ENCODE peak calls at places on chromosomes 11 and 22, in nine cellular contexts. One of them, this sample, is unnamed.

GRCh38 chr11:134272381-134273316 is 3.5 kb upstream of the GLB1L3 start:
- DNase-seq in transverse colon: no peak
- DNase-seq in upper lobe of left lung: peak; percentile 54
- DNase-seq in prostate gland: no peak
- DNase-seq in stomach: no peak
- DNase-seq in HepG2: peak; percentile 87
- DNase-seq in spleen: no peak
- DNase-seq in endothelial cell of umbilical vein: no peak
- DNase-seq in GM12878: no peak
- DNase-seq in this sample: peak; percentile 10

GRCh38 chr11:59553323-59553722 is 42.0 kb downstream of the OR4D9 start:
- DNase-seq in stomach: no peak
- DNase-seq in transverse colon: no peak
- DNase-seq in upper lobe of left lung: no peak
- DNase-seq in endothelial cell of umbilical vein: no peak
- DNase-seq in GM12878: no peak
- DNase-seq in prostate gland: no peak
- DNase-seq in spleen: no peak
- DNase-seq in HepG2: no peak
- DNase-seq in this sample: no peak

GRCh38 chr22:49055406-49055805 is 772.3 kb downstream of the BRD1 start:
- DNase-seq in upper lobe of left lung: no peak
- DNase-seq in stomach: no peak
- DNase-seq in spleen: no peak
- DNase-seq in HepG2: no peak
- DNase-seq in transverse colon: no peak
- DNase-seq in endothelial cell of umbilical vein: no peak
- DNase-seq in GM12878: no peak
- DNase-seq in prostate gland: no peak
- DNase-seq in this sample: no peak

GRCh38 chr11:75347781-75348613 is 3.5 kb downstream of the ARRB1 start:
- DNase-seq in endothelial cell of umbilical vein: peak; percentile 94
- DNase-seq in upper lobe of left lung: no peak
- DNase-seq in transverse colon: no peak
- DNase-seq in GM12878: no peak
- DNase-seq in prostate gland: no peak
- DNase-seq in stomach: no peak
- DNase-seq in HepG2: peak; percentile 64
- DNase-seq in spleen: no peak
- DNase-seq in this sample: no peak

GRCh38 chr11:113875414-113876073 is at the start of gene USP28:
- DNase-seq in upper lobe of left lung: peak; percentile 99
- DNase-seq in transverse colon: peak; percentile 98
- DNase-seq in GM12878: peak; percentile 68
- DNase-seq in stomach: peak; percentile 97
- DNase-seq in prostate gland: peak; percentile 96
- DNase-seq in endothelial cell of umbilical vein: peak; percentile 95
- DNase-seq in spleen: peak; percentile 99
- DNase-seq in HepG2: peak; percentile 89
- DNase-seq in this sample: peak; percentile 92

GRCh38 chr22:46055851-46056168 is 78.8 kb upstream of the WNT7B start:
- DNase-seq in GM12878: no peak
- DNase-seq in HepG2: no peak
- DNase-seq in stomach: no peak
- DNase-seq in prostate gland: no peak
- DNase-seq in upper lobe of left lung: no peak
- DNase-seq in transverse colon: no peak
- DNase-seq in endothelial cell of umbilical vein: no peak
- DNase-seq in spleen: no peak
- DNase-seq in this sample: no peak

GRCh38 chr11:3840289-3840869 is 380 bp downstream of the RHOG start:
- DNase-seq in transverse colon: peak; percentile 27
- DNase-seq in HepG2: no peak
- DNase-seq in endothelial cell of umbilical vein: peak; percentile 60
- DNase-seq in stomach: no peak
- DNase-seq in prostate gland: no peak
- DNase-seq in GM12878: no peak
- DNase-seq in spleen: peak; percentile 86
- DNase-seq in upper lobe of left lung: peak; percentile 95
- DNase-seq in this sample: no peak

GRCh38 chr11:105229257-105229656 is 89.7 kb upstream of the CARD18 start:
- DNase-seq in spleen: no peak
- DNase-seq in upper lobe of left lung: no peak
- DNase-seq in endothelial cell of umbilical vein: no peak
- DNase-seq in GM12878: no peak
- DNase-seq in transverse colon: no peak
- DNase-seq in stomach: no peak
- DNase-seq in prostate gland: no peak
- DNase-seq in HepG2: no peak
- DNase-seq in this sample: no peak

GRCh38 chr11:116255234-116255953 is 517.4 kb downstream of the BUD13 start:
- DNase-seq in prostate gland: no peak
- DNase-seq in transverse colon: no peak
- DNase-seq in GM12878: no peak
- DNase-seq in upper lobe of left lung: no peak
- DNase-seq in endothelial cell of umbilical vein: no peak
- DNase-seq in spleen: no peak
- DNase-seq in HepG2: no peak
- DNase-seq in stomach: no peak
- DNase-seq in this sample: no peak

GRCh38 chr11:112693781-112694180 is 267.4 kb upstream of the NCAM1 start:
- DNase-seq in transverse colon: no peak
- DNase-seq in endothelial cell of umbilical vein: no peak
- DNase-seq in GM12878: no peak
- DNase-seq in spleen: no peak
- DNase-seq in prostate gland: no peak
- DNase-seq in stomach: no peak
- DNase-seq in HepG2: no peak
- DNase-seq in upper lobe of left lung: no peak
- DNase-seq in this sample: no peak

GRCh38 chr22:48561676-48562075 is 1266.0 kb downstream of the BRD1 start:
- DNase-seq in endothelial cell of umbilical vein: no peak
- DNase-seq in upper lobe of left lung: peak; percentile 64
- DNase-seq in stomach: no peak
- DNase-seq in spleen: no peak
- DNase-seq in transverse colon: no peak
- DNase-seq in prostate gland: no peak
- DNase-seq in GM12878: no peak
- DNase-seq in HepG2: no peak
- DNase-seq in this sample: no peak

GRCh38 chr11:75946531-75947530 is 131.8 kb downstream of the UVRAG start:
- DNase-seq in upper lobe of left lung: no peak
- DNase-seq in prostate gland: peak; percentile 24
- DNase-seq in spleen: no peak
- DNase-seq in GM12878: no peak
- DNase-seq in stomach: no peak
- DNase-seq in endothelial cell of umbilical vein: peak; percentile 22
- DNase-seq in HepG2: no peak
- DNase-seq in transverse colon: no peak
- DNase-seq in this sample: no peak

GRCh38 chr11:95732930-95733602 is 56.5 kb downstream of the FAM76B start:
- DNase-seq in endothelial cell of umbilical vein: no peak
- DNase-seq in spleen: no peak
- DNase-seq in HepG2: no peak
- DNase-seq in upper lobe of left lung: no peak
- DNase-seq in stomach: no peak
- DNase-seq in transverse colon: no peak
- DNase-seq in prostate gland: no peak
- DNase-seq in GM12878: no peak
- DNase-seq in this sample: no peak

GRCh38 chr11:95736268-95737208 is 53.0 kb downstream of the FAM76B start:
- DNase-seq in prostate gland: no peak
- DNase-seq in HepG2: no peak
- DNase-seq in endothelial cell of umbilical vein: no peak
- DNase-seq in GM12878: no peak
- DNase-seq in stomach: no peak
- DNase-seq in upper lobe of left lung: no peak
- DNase-seq in transverse colon: no peak
- DNase-seq in spleen: no peak
- DNase-seq in this sample: no peak

GRCh38 chr11:95729462-95729861 is 60.1 kb downstream of the FAM76B start:
- DNase-seq in transverse colon: no peak
- DNase-seq in GM12878: no peak
- DNase-seq in upper lobe of left lung: no peak
- DNase-seq in endothelial cell of umbilical vein: no peak
- DNase-seq in prostate gland: no peak
- DNase-seq in spleen: no peak
- DNase-seq in HepG2: no peak
- DNase-seq in stomach: no peak
- DNase-seq in this sample: no peak

GRCh38 chr11:95739108-95739507 is 50.5 kb downstream of the FAM76B start:
- DNase-seq in GM12878: no peak
- DNase-seq in prostate gland: no peak
- DNase-seq in stomach: no peak
- DNase-seq in spleen: no peak
- DNase-seq in HepG2: no peak
- DNase-seq in endothelial cell of umbilical vein: no peak
- DNase-seq in upper lobe of left lung: no peak
- DNase-seq in transverse colon: no peak
- DNase-seq in this sample: no peak

GRCh38 chr11:95734009-95734572 is 55.5 kb downstream of the FAM76B start:
- DNase-seq in prostate gland: no peak
- DNase-seq in transverse colon: no peak
- DNase-seq in GM12878: no peak
- DNase-seq in spleen: no peak
- DNase-seq in stomach: no peak
- DNase-seq in endothelial cell of umbilical vein: peak; percentile 56
- DNase-seq in upper lobe of left lung: no peak
- DNase-seq in HepG2: no peak
- DNase-seq in this sample: no peak
- TF ChIP-seq POLR2AphosphoS5 in prostate gland: no peak
- TF ChIP-seq POLR2AphosphoS5 in transverse colon: no peak
- TF ChIP-seq POLR2AphosphoS5 in GM12878: no peak
- TF ChIP-seq POLR2AphosphoS5 in spleen: no peak
- TF ChIP-seq POLR2AphosphoS5 in stomach: no peak
- TF ChIP-seq POLR2AphosphoS5 in endothelial cell of umbilical vein: no peak
- TF ChIP-seq POLR2AphosphoS5 in upper lobe of left lung: no peak
- TF ChIP-seq POLR2AphosphoS5 in HepG2: no peak
- TF ChIP-seq POLR2AphosphoS5 in this sample: no peak

GRCh38 chr11:12210200-12210599 is 99.8 kb downstream of the MICAL2 start:
- DNase-seq in spleen: peak; percentile 10
- DNase-seq in stomach: no peak
- DNase-seq in transverse colon: no peak
- DNase-seq in endothelial cell of umbilical vein: no peak
- DNase-seq in prostate gland: no peak
- DNase-seq in upper lobe of left lung: no peak
- DNase-seq in HepG2: no peak
- DNase-seq in GM12878: no peak
- DNase-seq in this sample: no peak
- H3K4me3 ChIP-seq in spleen: no peak overlapping the region
- H3K4me3 ChIP-seq in stomach: no peak overlapping the region
- H3K4me3 ChIP-seq in transverse colon: no peak overlapping the region
- H3K4me3 ChIP-seq in endothelial cell of umbilical vein: no peak overlapping the region
- H3K4me3 ChIP-seq in prostate gland: no peak overlapping the region
- H3K4me3 ChIP-seq in upper lobe of left lung: no peak overlapping the region
- H3K4me3 ChIP-seq in HepG2: no peak overlapping the region
- H3K4me3 ChIP-seq in GM12878: no peak overlapping the region
- H3K4me3 ChIP-seq in this sample: no peak overlapping the region

DNA sequence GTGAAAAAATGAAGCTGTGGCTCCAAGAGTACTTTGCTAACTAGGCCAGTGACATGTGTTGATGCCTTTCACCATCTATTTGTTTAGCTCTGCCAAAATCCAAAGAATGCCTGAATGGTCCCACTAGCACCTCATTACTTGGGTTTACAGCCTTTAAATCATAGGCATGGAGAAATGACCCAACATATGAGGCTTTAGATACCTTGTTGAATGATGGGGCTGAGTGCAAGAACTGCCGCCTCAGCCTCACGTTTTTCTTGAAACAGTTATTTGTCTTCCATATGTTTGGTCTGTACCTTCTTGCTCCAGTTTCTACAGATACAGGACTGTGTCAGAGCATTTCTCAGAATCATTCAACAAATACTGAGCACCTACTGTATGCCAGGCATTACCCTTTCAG is 8.4 kb downstream of the RBM4 start:
- DNase-seq in spleen: no peak
- DNase-seq in prostate gland: no peak
- DNase-seq in stomach: no peak
- DNase-seq in HepG2: no peak
- DNase-seq in GM12878: no peak
- DNase-seq in upper lobe of left lung: no peak
- DNase-seq in transverse colon: no peak
- DNase-seq in endothelial cell of umbilical vein: no peak
- DNase-seq in this sample: no peak
- TF ChIP-seq POLR2A in spleen: no peak
- TF ChIP-seq POLR2A in prostate gland: no peak
- TF ChIP-seq POLR2A in stomach: no peak
- TF ChIP-seq POLR2A in HepG2: peak; percentile 11
- TF ChIP-seq POLR2A in GM12878: no peak
- TF ChIP-seq POLR2A in upper lobe of left lung: no peak
- TF ChIP-seq POLR2A in transverse colon: no peak
- TF ChIP-seq POLR2A in endothelial cell of umbilical vein: no peak
- TF ChIP-seq POLR2A in this sample: no peak

GRCh38 chr11:48164836-48165235 is 51.8 kb upstream of the OR4B1 start:
- DNase-seq in stomach: no peak
- DNase-seq in prostate gland: no peak
- DNase-seq in HepG2: no peak
- DNase-seq in GM12878: no peak
- DNase-seq in spleen: no peak
- DNase-seq in endothelial cell of umbilical vein: no peak
- DNase-seq in transverse colon: no peak
- DNase-seq in upper lobe of left lung: no peak
- DNase-seq in this sample: no peak

GRCh38 chr11:48165426-48165825 is 51.2 kb upstream of the OR4B1 start:
- DNase-seq in stomach: no peak
- DNase-seq in HepG2: no peak
- DNase-seq in GM12878: no peak
- DNase-seq in prostate gland: no peak
- DNase-seq in endothelial cell of umbilical vein: no peak
- DNase-seq in upper lobe of left lung: no peak
- DNase-seq in transverse colon: no peak
- DNase-seq in spleen: no peak
- DNase-seq in this sample: no peak

GRCh38 chr11:48167380-48167779 is 49.2 kb upstream of the OR4B1 start:
- DNase-seq in HepG2: no peak
- DNase-seq in transverse colon: no peak
- DNase-seq in stomach: no peak
- DNase-seq in prostate gland: no peak
- DNase-seq in endothelial cell of umbilical vein: no peak
- DNase-seq in spleen: no peak
- DNase-seq in GM12878: no peak
- DNase-seq in upper lobe of left lung: no peak
- DNase-seq in this sample: no peak

GRCh38 chr11:48162197-48162886 is 54.3 kb upstream of the OR4B1 start:
- DNase-seq in GM12878: no peak
- DNase-seq in HepG2: no peak
- DNase-seq in stomach: no peak
- DNase-seq in prostate gland: no peak
- DNase-seq in transverse colon: no peak
- DNase-seq in upper lobe of left lung: no peak
- DNase-seq in spleen: no peak
- DNase-seq in endothelial cell of umbilical vein: peak; percentile 24
- DNase-seq in this sample: no peak
- TF ChIP-seq POLR2AphosphoS5 in GM12878: no peak
- TF ChIP-seq POLR2AphosphoS5 in HepG2: no peak
- TF ChIP-seq POLR2AphosphoS5 in stomach: no peak
- TF ChIP-seq POLR2AphosphoS5 in prostate gland: no peak
- TF ChIP-seq POLR2AphosphoS5 in transverse colon: no peak
- TF ChIP-seq POLR2AphosphoS5 in upper lobe of left lung: no peak
- TF ChIP-seq POLR2AphosphoS5 in spleen: no peak
- TF ChIP-seq POLR2AphosphoS5 in endothelial cell of umbilical vein: no peak
- TF ChIP-seq POLR2AphosphoS5 in this sample: no peak

GRCh38 chr11:57483570-57483934 is 23.2 kb downstream of the RTN4RL2 start:
- DNase-seq in prostate gland: no peak
- DNase-seq in endothelial cell of umbilical vein: no peak
- DNase-seq in spleen: no peak
- DNase-seq in HepG2: no peak
- DNase-seq in stomach: no peak
- DNase-seq in transverse colon: no peak
- DNase-seq in upper lobe of left lung: no peak
- DNase-seq in GM12878: no peak
- DNase-seq in this sample: no peak
- H3K4me3 ChIP-seq in prostate gland: no peak overlapping the region
- H3K4me3 ChIP-seq in endothelial cell of umbilical vein: no peak overlapping the region
- H3K4me3 ChIP-seq in spleen: no peak overlapping the region
- H3K4me3 ChIP-seq in HepG2: no peak overlapping the region
- H3K4me3 ChIP-seq in stomach: peak overlapping the region; percentile 8
- H3K4me3 ChIP-seq in transverse colon: no peak overlapping the region
- H3K4me3 ChIP-seq in upper lobe of left lung: no peak overlapping the region
- H3K4me3 ChIP-seq in GM12878: peak overlapping the region; percentile 55
- H3K4me3 ChIP-seq in this sample: no peak overlapping the region

This sample was measured in breast epithelium.